ENCODE peak calls at places on chromosomes 3 and 15, in ten cellular contexts. L, S, G, C, W, K, V, Z, R and F are unnamed samples.

GRCh38 chr3:48408823-48409281 is 21.0 kb downstream of the PLXNB1 start:
- DNase-seq in L (no peak), S (no peak), G (no peak), C (peak; percentile 7), W (no peak), K (no peak), V (no peak), Z (no peak), R (peak; percentile 32), F (no peak)

GRCh38 chr3:85360742-85361387 is 402.1 kb downstream of the CADM2 start:
- DNase-seq in L (no peak), S (no peak), G (peak; percentile 31), C (no peak), W (no peak), K (peak; percentile 21), V (peak; percentile 70), Z (no peak), R (no peak), F (no peak)

GRCh38 chr15:71518661-71519060 is 291.7 kb upstream of the NR2E3 start:
- DNase-seq in L (no peak), S (no peak), G (no peak), C (no peak), W (no peak), K (no peak), V (no peak), Z (no peak), R (no peak), F (no peak)

GRCh38 chr3:13655074-13655913 is 106.4 kb downstream of the FBLN2 start:
- DNase-seq in L (no peak), S (peak; percentile 64), G (no peak), C (peak; percentile 35), W (no peak), K (peak; percentile 60), V (peak; percentile 48), Z (no peak), R (no peak), F (peak; percentile 27)

GRCh38 chr3:99534951-99535704 is 103.3 kb upstream of the COL8A1 start:
- DNase-seq in L (peak; percentile 49), S (no peak), G (no peak), C (no peak), W (no peak), K (no peak), V (peak; percentile 43), Z (no peak), R (peak; percentile 43), F (no peak)

GRCh38 chr3:141575879-141576743 is 89.3 kb downstream of the RASA2 start:
- DNase-seq in L (no peak), S (no peak), G (no peak), C (no peak), W (no peak), K (no peak), V (peak; percentile 71), Z (no peak), R (no peak), F (no peak)

GRCh38 chr15:71830981-71831380 is 20.6 kb downstream of the NR2E3 start:
- DNase-seq in L (no peak), S (no peak), G (no peak), C (no peak), W (no peak), K (no peak), V (no peak), Z (no peak), R (no peak), F (no peak)

GRCh38 chr3:120688121-120688520 is 6.1 kb upstream of the HGD start:
- DNase-seq in L (peak; percentile 24), S (no peak), G (no peak), C (no peak), W (no peak), K (no peak), V (no peak), Z (no peak), R (no peak), F (no peak)

GRCh38 chr3:23834082-23834870 is 28.5 kb downstream of the UBE2E1 start:
- DNase-seq in L (no peak), S (no peak), G (no peak), C (no peak), W (no peak), K (no peak), V (peak; percentile 5), Z (no peak), R (no peak), F (no peak)

GRCh38 chr3:122513386-122514122 is 1.2 kb downstream of the KPNA1 start:
- DNase-seq in L (peak; percentile 56), S (no peak), G (no peak), C (no peak), W (no peak), K (no peak), V (no peak), Z (no peak), R (no peak), F (no peak)

GRCh38 chr3:81910244-81910852 is 148.9 kb upstream of the GBE1 start:
- DNase-seq in L (peak; percentile 39), S (no peak), G (no peak), C (peak; percentile 12), W (no peak), K (no peak), V (peak; percentile 34), Z (no peak), R (no peak), F (no peak)

GRCh38 chr15:34246276-34247010 is 21.6 kb downstream of the EMC4 start:
- DNase-seq in L (no peak), S (no peak), G (no peak), C (no peak), W (no peak), K (no peak), V (no peak), Z (no peak), R (no peak), F (no peak)

GRCh38 chr3:10099030-10099429 is 9.0 kb downstream of the FANCD2OS start:
- DNase-seq in L (no peak), S (no peak), G (no peak), C (no peak), W (no peak), K (no peak), V (no peak), Z (no peak), R (no peak), F (no peak)

GRCh38 chr3:102180291-102180931 is 254.4 kb upstream of the ZPLD1 start:
- DNase-seq in L (peak; percentile 87), S (no peak), G (no peak), C (no peak), W (no peak), K (no peak), V (no peak), Z (no peak), R (no peak), F (no peak)

GRCh38 chr15:61671736-61672135 is 388.5 kb downstream of the VPS13C start:
- DNase-seq in L (no peak), S (no peak), G (no peak), C (no peak), W (no peak), K (peak; percentile 43), V (no peak), Z (no peak), R (no peak), F (no peak)